ENCODE peak calls at places on chromosomes 12 and 14, in four cellular contexts. P is endothelial cell of umbilical vein, G is hepatocyte, M is mammary epithelial cell. T is an unnamed sample. For H3K4me1, the result is how much of the 10 kb centered on the place peaks cover.

GRCh38 chr12:110590806-110591326 is 7.7 kb upstream of the PPTC7 start:
- DNase-seq in M (no peak), G (no peak), P (no peak), T (no peak)

GRCh38 chr14:63727231-63727735 is 582 bp downstream of the SGPP1 start:
- DNase-seq in G (peak), P (peak), M (peak), T (peak)

GRCh38 chr12:212799-213526 is 994 bp downstream of the SLC6A12 start:
- DNase-seq in G (peak), M (no peak), P (no peak), T (peak)

GRCh38 chr12:121812320-121812871 is 8.6 kb downstream of the SETD1B start:
- DNase-seq in G (peak), M (peak), P (peak), T (peak)

GRCh38 chr12:22285871-22286270 is 48.6 kb downstream of the ST8SIA1 start:
- DNase-seq in G (no peak), P (no peak), M (no peak), T (no peak)

GRCh38 chr14:50303744-50304471 is 8.1 kb downstream of the L2HGDH start:
- DNase-seq in P (no peak), G (peak), M (no peak), T (peak)

GRCh38 chr12:31456562-31456961 is 130.6 kb upstream of the SINHCAF start:
- DNase-seq in M (no peak), P (no peak), G (no peak), T (no peak)

GRCh38 chr14:38623661-38624060 is 367.8 kb upstream of the CLEC14A start:
- DNase-seq in G (no peak), P (no peak), M (no peak), T (no peak)

GRCh38 chr14:106842687-106843086 is 1316.3 kb downstream of the TMEM121 start:
- DNase-seq in G (no peak), P (no peak), M (no peak), T (peak)
- TF ChIP-seq CTCF in G (no peak), P (no peak), M (peak), T (peak)

GRCh38 chr14:23428686-23429495 is 6.6 kb downstream of the MYH7 start:
- DNase-seq in P (no peak), G (no peak), M (no peak), T (no peak)
- H3K4me1 ChIP-seq in P (under half), G (under half), M (under half), T (under half)

GRCh38 chr14:21537088-21537424 is 10.9 kb upstream of the SALL2 start:
- DNase-seq in P (no peak), M (no peak), G (no peak), T (no peak)
- H3K4me3 ChIP-seq in P (no peak), M (no peak), G (peak), T (no peak)

GRCh38 chr12:60935981-60936761 is 1324.0 kb upstream of the USP15 start:
- DNase-seq in P (no peak), G (no peak), M (peak), T (no peak)
- TF ChIP-seq CTCF in P (no peak), G (no peak), M (no peak), T (no peak)

DNA sequence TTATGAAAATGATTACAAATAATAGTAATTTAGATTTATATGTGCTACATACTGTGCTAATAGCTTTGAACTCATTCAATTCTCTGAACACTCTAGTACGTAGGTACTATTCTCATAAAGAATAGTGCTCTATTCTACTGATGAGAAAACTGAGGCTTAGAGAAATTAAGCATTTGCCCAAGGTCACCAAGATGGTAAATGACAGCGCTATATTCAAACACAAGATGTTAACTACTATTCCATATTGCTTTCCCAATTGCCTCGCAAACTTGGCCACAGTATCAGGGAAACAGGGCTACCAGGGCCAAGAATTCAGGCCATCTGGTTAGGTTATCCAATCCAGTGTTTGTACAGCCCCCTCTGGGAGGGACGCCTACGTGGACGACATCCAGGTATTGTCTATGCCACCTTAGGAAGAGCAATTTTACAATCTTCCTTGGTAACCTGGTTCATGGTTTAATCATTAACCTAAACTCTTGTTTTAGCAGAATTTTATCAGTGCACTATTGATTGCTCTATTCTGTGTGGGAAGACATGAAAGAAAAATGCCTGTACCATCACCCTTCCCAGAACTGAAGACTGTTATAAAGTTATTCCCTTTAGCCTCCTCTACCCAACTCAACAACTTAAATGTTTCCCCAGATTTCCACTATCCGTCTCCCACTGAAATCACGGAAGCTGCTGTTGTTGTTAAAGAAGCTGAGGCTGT is 183.1 kb upstream of the GZMB start:
- DNase-seq in G (peak), P (no peak), M (no peak), T (no peak)
- H3K4me1 ChIP-seq in G (under half), P (under half), M (under half), T (under half)

GRCh38 chr12:26100966-26101744 is 23.7 kb downstream of the BHLHE41 start:
- DNase-seq in G (peak), P (no peak), M (peak), T (no peak)
- H3K4me3 ChIP-seq in G (no peak), P (no peak), M (no peak), T (no peak)